ENCODE peak calls at places on chromosome 12, in six cellular contexts. R, N, F, Q, U and X are unnamed samples.

GRCh38 chr12:124993568-124994434 is at the start of gene BRI3BP:
- DNase-seq in R (peak), N (peak), F (peak), Q (no peak), U (peak), X (peak)

GRCh38 chr12:17818931-17819330 is 271.1 kb downstream of the RERGL start:
- DNase-seq in R (no peak), N (no peak), F (no peak), Q (no peak), U (no peak), X (no peak)

GRCh38 chr12:57475271-57476161 is 4.2 kb downstream of the ARHGAP9 start:
- DNase-seq in R (no peak), N (no peak), F (peak), Q (no peak), U (no peak), X (peak)

GRCh38 chr12:49537709-49538601 is 875 bp upstream of the KCNH3 start:
- DNase-seq in R (no peak), N (no peak), F (no peak), Q (no peak), U (peak), X (peak)

GRCh38 chr12:27821259-27821973 is 41.4 kb upstream of the MANSC4 start:
- DNase-seq in R (peak), N (peak), F (peak), Q (peak), U (peak), X (no peak)

GRCh38 chr12:92961949-92962348 is 32.9 kb upstream of the EEA1 start:
- DNase-seq in R (no peak), N (no peak), F (no peak), Q (no peak), U (no peak), X (no peak)

GRCh38 chr12:98188649-98189048 is 326.7 kb upstream of the TMPO start:
- DNase-seq in R (no peak), N (no peak), F (no peak), Q (no peak), U (no peak), X (no peak)

GRCh38 chr12:106179086-106179485 is 40.3 kb upstream of the NUAK1 start:
- DNase-seq in R (no peak), N (no peak), F (peak), Q (no peak), U (no peak), X (peak)

GRCh38 chr12:131311764-131312163 is 358.1 kb downstream of the ADGRD1 start:
- DNase-seq in R (no peak), N (no peak), F (no peak), Q (no peak), U (no peak), X (no peak)

GRCh38 chr12:4025420-4026358 is 152.5 kb upstream of the PARP11 start:
- DNase-seq in R (no peak), N (peak), F (peak), Q (no peak), U (no peak), X (no peak)

GRCh38 chr12:116160883-116161458 is 116.5 kb downstream of the MED13L start:
- DNase-seq in R (no peak), N (no peak), F (no peak), Q (no peak), U (no peak), X (no peak)

GRCh38 chr12:52703424-52703823 is at the start of gene KRT77:
- DNase-seq in R (no peak), N (no peak), F (no peak), Q (no peak), U (no peak), X (no peak)

GRCh38 chr12:13189254-13189653 is 7.3 kb upstream of the EMP1 start:
- DNase-seq in R (no peak), N (no peak), F (no peak), Q (no peak), U (no peak), X (no peak)

GRCh38 chr12:80099259-80099658 is at the start of gene OTOGL:
- DNase-seq in R (no peak), N (no peak), F (no peak), Q (no peak), U (no peak), X (no peak)

GRCh38 chr12:91307957-91308705 is 125.5 kb upstream of the DCN start:
- DNase-seq in R (no peak), N (no peak), F (no peak), Q (no peak), U (no peak), X (no peak)

GRCh38 chr12:104827587-104827986 is 130.5 kb downstream of the SLC41A2 start:
- DNase-seq in R (no peak), N (no peak), F (no peak), Q (no peak), U (no peak), X (no peak)

GRCh38 chr12:116665666-116666304 is 72.1 kb downstream of the SPRING1 start:
- DNase-seq in R (peak), N (no peak), F (no peak), Q (no peak), U (no peak), X (no peak)

GRCh38 chr12:108629156-108629555 is 4.5 kb downstream of the SELPLG start:
- DNase-seq in R (no peak), N (no peak), F (no peak), Q (no peak), U (no peak), X (no peak)

GRCh38 chr12:104136577-104136976 is 1.4 kb downstream of the NFYB start:
- DNase-seq in R (no peak), N (no peak), F (no peak), Q (no peak), U (no peak), X (no peak)

GRCh38 chr12:52242442-52243263 is 9.6 kb downstream of the KRT7 start:
- DNase-seq in R (no peak), N (no peak), F (no peak), Q (no peak), U (peak), X (no peak)

GRCh38 chr12:1933342-1933992 is 15.0 kb upstream of the CACNA2D4 start:
- DNase-seq in R (no peak), N (no peak), F (peak), Q (peak), U (peak), X (no peak)
- TF ChIP-seq CTCF in R (no peak), N (no peak), F (no peak), Q (no peak), U (no peak), X (no peak)

GRCh38 chr12:59595557-59596231 is at the start of gene SLC16A7:
- DNase-seq in R (peak), N (peak), F (peak), Q (peak), U (peak), X (peak)
- TF ChIP-seq CTCF in R (no peak), N (no peak), F (no peak), Q (no peak), U (no peak), X (no peak)

DNA sequence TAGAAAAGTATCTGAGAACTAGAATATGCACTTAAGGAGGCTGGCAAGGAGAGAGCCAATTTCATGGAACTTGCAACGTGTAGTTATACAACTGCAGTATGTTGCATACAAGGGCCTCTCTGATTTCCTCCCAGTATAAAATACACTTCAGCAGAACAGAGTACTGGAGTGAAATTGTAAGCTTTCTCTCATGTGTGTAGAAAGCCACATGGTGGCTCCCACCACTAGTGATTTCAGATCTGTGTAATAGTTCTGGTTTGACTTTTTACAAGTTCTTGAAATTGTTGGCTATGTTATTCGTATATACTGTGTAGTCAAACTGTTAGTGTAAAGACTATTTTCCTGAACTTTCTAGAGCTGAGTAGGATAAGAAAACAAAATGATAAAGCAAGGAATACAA is 16.4 kb upstream of the LMO3 start:
- DNase-seq in R (no peak), N (no peak), F (no peak), Q (no peak), U (no peak), X (no peak)
- TF ChIP-seq CTCF in R (no peak), N (no peak), F (no peak), Q (no peak), U (peak), X (no peak)

DNA sequence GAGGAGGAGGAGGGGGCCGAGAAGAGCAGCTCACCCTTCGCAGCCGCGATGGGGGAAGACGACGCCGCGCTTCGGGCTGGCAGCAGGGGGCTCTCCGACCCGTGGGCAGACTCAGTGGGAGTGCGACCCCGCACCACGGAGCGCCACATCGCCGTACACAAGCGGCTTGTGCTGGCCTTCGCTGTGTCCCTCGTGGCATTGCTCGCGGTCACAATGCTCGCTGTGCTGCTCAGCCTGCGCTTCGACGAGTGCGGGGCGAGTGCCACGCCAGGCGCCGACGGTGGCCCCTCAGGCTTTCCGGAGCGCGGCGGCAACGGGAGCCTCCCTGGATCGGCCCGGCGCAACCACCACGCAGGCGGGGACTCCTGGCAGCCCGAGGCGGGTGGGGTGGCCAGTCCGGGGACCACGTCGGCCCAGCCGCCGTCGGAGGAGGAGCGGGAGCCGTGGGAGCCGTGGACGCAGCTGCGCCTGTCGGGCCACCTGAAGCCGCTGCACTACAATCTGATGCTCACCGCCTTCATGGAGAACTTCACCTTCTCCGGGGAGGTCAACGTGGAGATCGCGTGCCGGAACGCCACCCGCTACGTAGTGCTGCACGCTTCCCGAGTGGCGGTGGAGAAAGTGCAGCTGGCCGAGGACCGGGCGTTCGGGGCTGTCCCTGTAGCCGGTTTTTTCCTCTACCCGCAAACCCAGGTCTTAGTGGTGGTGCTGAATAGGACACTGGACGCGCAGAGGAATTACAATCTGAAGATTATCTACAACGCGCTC is 745 bp downstream of the TRHDE start:
- DNase-seq in R (no peak), N (no peak), F (no peak), Q (no peak), U (peak), X (peak)
- TF ChIP-seq CTCF in R (peak), N (no peak), F (no peak), Q (peak), U (no peak), X (peak)

GRCh38 chr12:2876431-2877046 is 435 bp downstream of the FOXM1 start:
- DNase-seq in R (no peak), N (no peak), F (no peak), Q (no peak), U (peak), X (no peak)

GRCh38 chr12:2879853-2880252 is 2.8 kb downstream of the RHNO1 start:
- DNase-seq in R (no peak), N (no peak), F (no peak), Q (no peak), U (no peak), X (no peak)

GRCh38 chr12:2877959-2878732 is 1.1 kb downstream of the RHNO1 start:
- DNase-seq in R (peak), N (no peak), F (no peak), Q (no peak), U (peak), X (no peak)

DNA sequence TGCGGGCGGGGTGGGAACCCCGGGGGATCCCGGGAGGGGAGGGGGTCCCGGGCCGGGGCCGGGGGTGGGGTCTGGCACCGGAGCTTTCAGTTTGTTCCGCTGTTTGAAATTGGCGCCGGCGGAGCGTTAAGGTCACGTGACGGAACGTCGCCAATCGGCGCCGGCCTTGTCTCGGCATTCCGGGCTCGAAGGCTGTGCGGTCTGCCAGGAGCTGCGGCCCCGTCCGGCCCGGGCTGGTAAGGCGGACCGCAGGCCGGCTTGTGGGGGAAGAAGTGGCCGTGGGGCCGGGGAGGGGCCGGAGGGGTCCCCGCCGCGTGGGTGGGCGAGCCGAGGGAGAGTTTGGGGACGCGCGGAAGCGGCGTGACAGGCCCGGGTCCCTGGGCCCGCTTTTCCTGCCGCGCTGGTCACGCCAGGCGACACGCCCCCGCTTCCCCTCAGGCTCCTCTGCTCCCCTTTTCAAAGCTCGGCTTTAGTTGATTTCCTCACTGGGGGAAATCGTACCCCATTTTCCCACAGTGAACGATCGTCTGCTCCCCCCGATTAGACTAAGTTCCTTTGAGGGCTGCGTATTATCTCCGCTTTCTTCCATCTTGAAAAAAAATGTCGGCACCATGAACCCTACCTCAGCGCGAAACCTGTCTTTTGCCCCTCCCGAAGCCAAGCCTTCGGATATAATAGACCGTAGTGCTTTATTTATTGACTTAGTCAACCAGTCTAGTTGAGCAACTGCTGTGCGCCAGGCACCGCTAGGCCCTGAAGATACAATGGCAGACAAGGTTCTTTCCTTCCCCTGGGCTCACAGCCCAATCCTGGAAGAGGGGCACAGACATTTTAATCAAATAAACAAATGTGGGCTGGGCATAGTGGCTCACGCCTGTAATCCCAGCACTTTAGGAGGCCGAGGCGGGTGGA is at the start of the genes FOXM1 and RHNO1:
- DNase-seq in R (peak), N (peak), F (peak), Q (peak), U (peak), X (peak)
- TF ChIP-seq CTCF in R (no peak), N (no peak), F (no peak), Q (peak), U (no peak), X (no peak)

GRCh38 chr12:95724767-95725166 is 65.8 kb downstream of the NTN4 start:
- DNase-seq in R (no peak), N (no peak), F (no peak), Q (no peak), U (no peak), X (no peak)

GRCh38 chr12:95723693-95724384 is 66.7 kb downstream of the NTN4 start:
- DNase-seq in R (no peak), N (no peak), F (no peak), Q (no peak), U (no peak), X (no peak)

GRCh38 chr12:95718001-95718400 is 72.6 kb downstream of the NTN4 start:
- DNase-seq in R (no peak), N (no peak), F (no peak), Q (no peak), U (no peak), X (no peak)

GRCh38 chr12:95718772-95719171 is 71.8 kb downstream of the NTN4 start:
- DNase-seq in R (no peak), N (no peak), F (no peak), Q (no peak), U (no peak), X (no peak)

DNA sequence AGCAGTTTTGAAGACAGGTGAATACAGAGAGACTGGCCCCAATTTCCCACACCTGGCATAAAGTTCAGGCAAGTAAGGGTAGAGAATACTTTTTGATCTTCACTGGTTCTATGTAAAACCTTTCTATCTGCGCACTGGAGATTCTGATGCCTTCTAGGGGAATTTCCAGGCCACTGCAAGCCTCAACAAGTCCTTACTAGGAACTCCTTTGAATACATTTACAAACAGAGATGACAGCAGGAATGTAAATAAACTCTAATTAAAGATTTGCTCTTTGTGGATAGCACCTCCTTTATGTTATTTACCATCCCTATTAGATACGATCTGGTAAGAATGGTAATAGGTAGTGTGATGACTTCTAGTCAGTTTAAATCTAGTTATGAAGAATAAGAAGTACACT is 69.2 kb downstream of the NTN4 start:
- DNase-seq in R (no peak), N (no peak), F (no peak), Q (no peak), U (no peak), X (no peak)
- TF ChIP-seq CTCF in R (peak), N (no peak), F (no peak), Q (peak), U (peak), X (no peak)

GRCh38 chr12:121296618-121297476 is at the start of gene CAMKK2:
- DNase-seq in R (peak), N (peak), F (peak), Q (peak), U (peak), X (peak)
- TF ChIP-seq CTCF in R (no peak), N (no peak), F (no peak), Q (no peak), U (peak), X (no peak)

GRCh38 chr12:11347810-11348209 is 37.6 kb upstream of the PRB4 start:
- DNase-seq in R (no peak), N (no peak), F (no peak), Q (no peak), U (no peak), X (no peak)
- TF ChIP-seq CTCF in R (no peak), N (no peak), F (no peak), Q (peak), U (peak), X (peak)

DNA sequence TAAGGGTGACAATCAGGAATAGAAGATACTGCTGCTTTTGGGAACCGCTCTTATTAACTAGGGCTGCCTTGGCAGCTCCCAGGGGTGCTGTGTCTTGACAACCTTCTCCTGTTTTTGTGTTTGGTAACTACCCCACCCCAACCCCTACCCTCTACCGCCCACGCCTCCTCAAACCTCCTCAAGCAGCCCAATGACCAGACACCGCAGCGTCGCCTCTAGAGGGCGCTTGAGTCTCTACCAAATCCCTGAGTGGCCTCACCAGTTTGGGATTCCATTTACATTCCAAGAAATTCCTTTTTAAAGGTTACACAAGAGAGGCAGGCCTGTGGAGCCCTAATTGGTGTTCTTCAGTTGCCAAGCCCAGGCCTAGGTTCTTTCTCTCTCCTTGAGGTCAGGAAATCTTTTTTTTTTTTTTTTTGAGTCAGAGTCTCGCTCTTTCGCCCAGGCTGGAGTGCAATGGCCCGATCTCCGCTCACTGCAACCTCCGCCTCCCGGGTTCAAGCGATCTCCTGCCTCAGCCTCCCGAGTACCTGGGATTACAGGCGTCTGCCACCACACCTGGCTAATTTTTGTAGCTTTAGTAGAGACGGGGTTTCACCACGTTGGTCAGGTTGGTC is 72.4 kb upstream of the USP44 start:
- DNase-seq in R (peak), N (peak), F (peak), Q (peak), U (peak), X (peak)
- TF ChIP-seq CTCF in R (peak), N (peak), F (peak), Q (peak), U (peak), X (peak)